ENCODE peak calls at places on chromosomes 5 and 9, in six cellular contexts. R, T, X, C, Z and Q are unnamed samples.

GRCh38 chr5:180830253-180831138 is 27.9 kb upstream of the MGAT1 start:
- DNase-seq in R (no peak), T (peak), X (peak), C (peak), Z (peak), Q (peak)

GRCh38 chr9:137218754-137219271 is 3.2 kb downstream of the RNF208 start:
- DNase-seq in R (no peak), T (no peak), X (peak), C (no peak), Z (no peak), Q (no peak)

GRCh38 chr5:176201811-176202210 is 36.4 kb upstream of the SIMC1 start:
- DNase-seq in R (no peak), T (no peak), X (no peak), C (no peak), Z (no peak), Q (no peak)

GRCh38 chr5:140338918-140339317 is 7.5 kb downstream of the HBEGF start:
- DNase-seq in R (no peak), T (no peak), X (no peak), C (no peak), Z (no peak), Q (no peak)

GRCh38 chr5:68953885-68954617 is 139.8 kb upstream of the SLC30A5 start:
- DNase-seq in R (peak), T (no peak), X (no peak), C (no peak), Z (no peak), Q (no peak)

GRCh38 chr9:14417230-14417629 is 103.3 kb upstream of the NFIB start:
- DNase-seq in R (no peak), T (no peak), X (no peak), C (no peak), Z (no peak), Q (no peak)

GRCh38 chr5:143182901-143183820 is 220.3 kb downstream of the NR3C1 start:
- DNase-seq in R (no peak), T (peak), X (no peak), C (peak), Z (peak), Q (no peak)

GRCh38 chr9:20693068-20693467 is 9.0 kb downstream of the FOCAD start:
- DNase-seq in R (no peak), T (no peak), X (no peak), C (no peak), Z (no peak), Q (no peak)

GRCh38 chr9:33209394-33209793 is 30.6 kb upstream of the SPINK4 start:
- DNase-seq in R (no peak), T (no peak), X (no peak), C (no peak), Z (no peak), Q (no peak)

GRCh38 chr5:72266862-72267261 is 53.2 kb downstream of the MRPS27 start:
- DNase-seq in R (no peak), T (no peak), X (no peak), C (no peak), Z (no peak), Q (no peak)

GRCh38 chr5:35089688-35090314 is 42.1 kb upstream of the AGXT2 start:
- DNase-seq in R (peak), T (no peak), X (peak), C (no peak), Z (peak), Q (peak)

GRCh38 chr5:2529371-2530100 is 221.9 kb downstream of the IRX2 start:
- DNase-seq in R (no peak), T (no peak), X (no peak), C (no peak), Z (no peak), Q (no peak)

GRCh38 chr5:135859656-135860055 is 25.2 kb downstream of the SLC25A48 start:
- DNase-seq in R (no peak), T (no peak), X (no peak), C (no peak), Z (no peak), Q (no peak)

GRCh38 chr5:52920929-52921328 is 68.2 kb upstream of the ITGA2 start:
- DNase-seq in R (no peak), T (no peak), X (no peak), C (no peak), Z (no peak), Q (no peak)

GRCh38 chr5:34627794-34628193 is 28.3 kb upstream of the RAI14 start:
- DNase-seq in R (no peak), T (no peak), X (no peak), C (no peak), Z (no peak), Q (no peak)

GRCh38 chr5:82561786-82562185 is 283.6 kb upstream of the RPS23 start:
- DNase-seq in R (no peak), T (no peak), X (no peak), C (no peak), Z (no peak), Q (no peak)